ENCODE peak calls at places on chromosomes 11 and 22, in six cellular contexts. W, K, M, U, G and Y are unnamed samples.

GRCh38 chr11:16986434-16987204 is 27.6 kb downstream of the PLEKHA7 start:
- DNase-seq in K (peak), M (no peak), G (no peak), U (no peak), W (peak), Y (no peak)

GRCh38 chr11:128745296-128746183 is 51.7 kb downstream of the FLI1 start:
- DNase-seq in M (no peak), W (no peak), U (no peak), G (no peak), K (no peak), Y (no peak)

GRCh38 chr11:67024410-67024809 is 1.5 kb downstream of the SYT12 start:
- DNase-seq in W (peak), G (peak), K (no peak), U (no peak), M (no peak), Y (peak)

GRCh38 chr11:63670738-63671321 is 346 bp downstream of the ATL3 start:
- DNase-seq in M (no peak), U (peak), G (peak), K (peak), W (peak), Y (peak)

GRCh38 chr22:24529898-24530297 is 25.0 kb downstream of the GUCD1 start:
- DNase-seq in K (no peak), G (no peak), M (no peak), W (no peak), U (no peak), Y (no peak)

GRCh38 chr11:40514124-40514523 is 945.3 kb downstream of the LRRC4C start:
- DNase-seq in K (no peak), M (no peak), W (no peak), U (no peak), G (no peak), Y (no peak)

GRCh38 chr11:75733346-75734107 is 15.9 kb downstream of the MOGAT2 start:
- DNase-seq in K (peak), G (no peak), M (no peak), W (no peak), U (no peak), Y (no peak)

GRCh38 chr22:20542055-20542454 is 34.6 kb downstream of the MED15 start:
- DNase-seq in M (no peak), K (no peak), W (no peak), U (no peak), G (no peak), Y (no peak)

GRCh38 chr11:80466570-80466969 is 1025.7 kb upstream of the TENM4 start:
- DNase-seq in M (no peak), K (no peak), W (no peak), U (no peak), G (no peak), Y (no peak)

GRCh38 chr22:46010951-46011626 is 34.1 kb upstream of the WNT7B start:
- DNase-seq in K (no peak), W (no peak), M (no peak), G (no peak), U (peak), Y (no peak)

GRCh38 chr11:126561327-126561893 is 205.9 kb downstream of the ST3GAL4 start:
- DNase-seq in M (no peak), W (no peak), U (no peak), K (peak), G (peak), Y (no peak)

GRCh38 chr11:65016705-65017104 is 2.7 kb downstream of the ARL2 start:
- DNase-seq in K (peak), U (no peak), M (no peak), W (no peak), G (peak), Y (no peak)

GRCh38 chr22:34430386-34430785 is 510.1 kb upstream of the LARGE1 start:
- DNase-seq in K (no peak), U (no peak), M (no peak), W (no peak), G (no peak), Y (no peak)

GRCh38 chr11:112363527-112363926 is 102.9 kb upstream of the PLET1 start:
- DNase-seq in M (no peak), G (no peak), U (no peak), K (no peak), W (no peak), Y (no peak)

GRCh38 chr11:110991621-110992355 is 253.7 kb upstream of the POU2AF2 start:
- DNase-seq in U (no peak), K (no peak), M (no peak), G (no peak), W (no peak), Y (no peak)

GRCh38 chr22:19271856-19272535 is 19.5 kb downstream of the CLTCL1 start:
- DNase-seq in W (no peak), G (no peak), K (no peak), U (no peak), M (no peak), Y (no peak)

GRCh38 chr11:93849751-93850584 is 450 bp downstream of the VSTM5 start:
- DNase-seq in M (no peak), K (peak), W (no peak), U (peak), G (peak), Y (no peak)

GRCh38 chr22:41288245-41288946 is 2.4 kb upstream of the RANGAP1 start:
- DNase-seq in U (peak), W (no peak), K (peak), G (no peak), M (peak), Y (no peak)

GRCh38 chr22:50102946-50103345 is 13.1 kb downstream of the MOV10L1 start:
- DNase-seq in U (no peak), M (peak), K (no peak), W (no peak), G (peak), Y (no peak)

GRCh38 chr11:59550842-59551650 is 39.7 kb downstream of the OR4D9 start:
- DNase-seq in M (peak), G (peak), W (peak), K (peak), U (peak), Y (peak)

GRCh38 chr22:48635031-48635430 is 1192.6 kb downstream of the BRD1 start:
- DNase-seq in G (no peak), W (no peak), K (no peak), U (no peak), M (no peak), Y (no peak)

GRCh38 chr22:49995059-49995412 is 17.5 kb downstream of the IL17REL start:
- DNase-seq in U (no peak), M (no peak), W (no peak), G (no peak), K (no peak), Y (no peak)

GRCh38 chr11:122633219-122633829 is 22.2 kb upstream of the UBASH3B start:
- DNase-seq in K (peak), W (peak), G (peak), M (no peak), U (no peak), Y (no peak)

GRCh38 chr11:122791836-122792235 is 46.5 kb upstream of the CRTAM start:
- DNase-seq in G (no peak), U (no peak), K (no peak), W (no peak), M (no peak), Y (no peak)

GRCh38 chr11:77143405-77144020 is 15.5 kb downstream of the MYO7A start:
- DNase-seq in W (no peak), K (no peak), M (no peak), G (no peak), U (no peak), Y (no peak)

GRCh38 chr11:93921695-93922468 is 71.5 kb upstream of the VSTM5 start:
- DNase-seq in W (no peak), K (peak), U (peak), M (peak), G (peak), Y (no peak)

GRCh38 chr11:111324277-111324720 is 26.0 kb downstream of the POU2AF3 start:
- DNase-seq in U (no peak), W (no peak), K (no peak), G (no peak), M (no peak), Y (no peak)